ENCODE peak calls at places on chromosomes 5 and 9, in five cellular contexts. One of them, this sample, is unnamed. For H3K9me3, the result is how much of the 10 kb centered on the place peaks cover.

GRCh38 chr5:74198156-74198555 is 442.4 kb downstream of the ENC1 start:
- DNase-seq in sigmoid colon: no peak
- DNase-seq in stomach: no peak
- DNase-seq in A549: no peak
- DNase-seq in ovary: no peak
- DNase-seq in this sample: no peak

GRCh38 chr5:32777733-32778132 is 66.6 kb downstream of the NPR3 start:
- DNase-seq in sigmoid colon: no peak
- DNase-seq in stomach: no peak
- DNase-seq in A549: no peak
- DNase-seq in ovary: no peak
- DNase-seq in this sample: no peak

GRCh38 chr5:170333161-170333909 is 35.8 kb upstream of the LCP2 start:
- DNase-seq in sigmoid colon: no peak
- DNase-seq in stomach: peak
- DNase-seq in A549: no peak
- DNase-seq in ovary: no peak
- DNase-seq in this sample: peak

GRCh38 chr5:61450170-61450815 is 118.2 kb downstream of the ZSWIM6 start:
- DNase-seq in sigmoid colon: no peak
- DNase-seq in stomach: no peak
- DNase-seq in A549: peak
- DNase-seq in ovary: no peak
- DNase-seq in this sample: no peak

GRCh38 chr9:75053869-75054268 is 25.8 kb upstream of the CARNMT1 start:
- DNase-seq in sigmoid colon: no peak
- DNase-seq in stomach: no peak
- DNase-seq in A549: no peak
- DNase-seq in ovary: no peak
- DNase-seq in this sample: no peak

GRCh38 chr9:21994526-21994995 is at the start of gene CDKN2B-AS1:
- DNase-seq in sigmoid colon: no peak
- DNase-seq in stomach: peak
- DNase-seq in A549: no peak
- DNase-seq in ovary: peak
- DNase-seq in this sample: peak

GRCh38 chr5:96209829-96210228 is 223.2 kb downstream of the PCSK1 start:
- DNase-seq in sigmoid colon: no peak
- DNase-seq in stomach: no peak
- DNase-seq in A549: peak
- DNase-seq in ovary: no peak
- DNase-seq in this sample: no peak

GRCh38 chr5:116696356-116696755 is 121.7 kb upstream of the SEMA6A start:
- DNase-seq in sigmoid colon: no peak
- DNase-seq in stomach: no peak
- DNase-seq in A549: no peak
- DNase-seq in ovary: no peak
- DNase-seq in this sample: no peak

GRCh38 chr9:20848490-20848889 is 164.4 kb downstream of the FOCAD start:
- DNase-seq in sigmoid colon: no peak
- DNase-seq in stomach: no peak
- DNase-seq in A549: no peak
- DNase-seq in ovary: no peak
- DNase-seq in this sample: no peak

GRCh38 chr5:176628406-176629228 is 1.7 kb downstream of the SNCB start:
- DNase-seq in sigmoid colon: no peak
- DNase-seq in stomach: no peak
- DNase-seq in A549: no peak
- DNase-seq in ovary: no peak
- DNase-seq in this sample: no peak

GRCh38 chr5:67038817-67039603 is 157.6 kb downstream of the CD180 start:
- DNase-seq in sigmoid colon: no peak
- DNase-seq in stomach: no peak
- DNase-seq in A549: peak
- DNase-seq in ovary: no peak
- DNase-seq in this sample: no peak

GRCh38 chr9:124419832-124420489 is 4.7 kb upstream of the PSMB7 start:
- DNase-seq in sigmoid colon: no peak
- DNase-seq in stomach: no peak
- DNase-seq in A549: no peak
- DNase-seq in ovary: no peak
- DNase-seq in this sample: no peak

GRCh38 chr9:132006657-132007370 is 72.9 kb downstream of the MED27 start:
- DNase-seq in sigmoid colon: no peak
- DNase-seq in stomach: no peak
- DNase-seq in A549: no peak
- DNase-seq in ovary: no peak
- DNase-seq in this sample: no peak

GRCh38 chr9:132250324-132251262 is 88.7 kb downstream of the NTNG2 start:
- DNase-seq in sigmoid colon: no peak
- DNase-seq in stomach: no peak
- DNase-seq in A549: no peak
- DNase-seq in ovary: no peak
- DNase-seq in this sample: no peak

GRCh38 chr9:129467739-129468666 is 152.9 kb downstream of the C9orf50 start:
- DNase-seq in sigmoid colon: no peak
- DNase-seq in stomach: no peak
- DNase-seq in A549: no peak
- DNase-seq in ovary: no peak
- DNase-seq in this sample: no peak

GRCh38 chr5:6517494-6517893 is 68.8 kb downstream of the UBE2QL1 start:
- DNase-seq in sigmoid colon: no peak
- DNase-seq in stomach: no peak
- DNase-seq in A549: no peak
- DNase-seq in ovary: no peak
- DNase-seq in this sample: no peak

GRCh38 chr9:109052416-109052815 is 39.1 kb upstream of the CTNNAL1 start:
- DNase-seq in sigmoid colon: no peak
- DNase-seq in stomach: no peak
- DNase-seq in A549: no peak
- DNase-seq in ovary: no peak
- DNase-seq in this sample: no peak

GRCh38 chr9:86723351-86723750 is 224.0 kb downstream of the GAS1 start:
- DNase-seq in sigmoid colon: no peak
- DNase-seq in stomach: no peak
- DNase-seq in A549: no peak
- DNase-seq in ovary: no peak
- DNase-seq in this sample: no peak

GRCh38 chr5:63760965-63761364 is 201.3 kb downstream of the HTR1A start:
- DNase-seq in sigmoid colon: no peak
- DNase-seq in stomach: no peak
- DNase-seq in A549: no peak
- DNase-seq in ovary: no peak
- DNase-seq in this sample: no peak

GRCh38 chr5:119597728-119598298 is 31.5 kb upstream of the FAM170A start:
- DNase-seq in sigmoid colon: no peak
- DNase-seq in stomach: no peak
- DNase-seq in A549: no peak
- DNase-seq in ovary: no peak
- DNase-seq in this sample: no peak

GRCh38 chr9:130780865-130781504 is 54.1 kb upstream of the ABL1 start:
- DNase-seq in sigmoid colon: peak
- DNase-seq in stomach: no peak
- DNase-seq in A549: peak
- DNase-seq in ovary: peak
- DNase-seq in this sample: peak

GRCh38 chr5:2142456-2142954 is 259.8 kb upstream of the IRX4 start:
- DNase-seq in sigmoid colon: no peak
- DNase-seq in stomach: no peak
- DNase-seq in A549: no peak
- DNase-seq in ovary: no peak
- DNase-seq in this sample: no peak

GRCh38 chr9:137570566-137570965 is 8.2 kb downstream of the DPH7 start:
- DNase-seq in sigmoid colon: no peak
- DNase-seq in stomach: no peak
- DNase-seq in A549: no peak
- DNase-seq in ovary: no peak
- DNase-seq in this sample: no peak
- TF ChIP-seq POLR2A in sigmoid colon: no peak
- TF ChIP-seq POLR2A in stomach: no peak
- TF ChIP-seq POLR2A in A549: no peak
- TF ChIP-seq POLR2A in ovary: no peak
- TF ChIP-seq POLR2A in this sample: no peak

DNA sequence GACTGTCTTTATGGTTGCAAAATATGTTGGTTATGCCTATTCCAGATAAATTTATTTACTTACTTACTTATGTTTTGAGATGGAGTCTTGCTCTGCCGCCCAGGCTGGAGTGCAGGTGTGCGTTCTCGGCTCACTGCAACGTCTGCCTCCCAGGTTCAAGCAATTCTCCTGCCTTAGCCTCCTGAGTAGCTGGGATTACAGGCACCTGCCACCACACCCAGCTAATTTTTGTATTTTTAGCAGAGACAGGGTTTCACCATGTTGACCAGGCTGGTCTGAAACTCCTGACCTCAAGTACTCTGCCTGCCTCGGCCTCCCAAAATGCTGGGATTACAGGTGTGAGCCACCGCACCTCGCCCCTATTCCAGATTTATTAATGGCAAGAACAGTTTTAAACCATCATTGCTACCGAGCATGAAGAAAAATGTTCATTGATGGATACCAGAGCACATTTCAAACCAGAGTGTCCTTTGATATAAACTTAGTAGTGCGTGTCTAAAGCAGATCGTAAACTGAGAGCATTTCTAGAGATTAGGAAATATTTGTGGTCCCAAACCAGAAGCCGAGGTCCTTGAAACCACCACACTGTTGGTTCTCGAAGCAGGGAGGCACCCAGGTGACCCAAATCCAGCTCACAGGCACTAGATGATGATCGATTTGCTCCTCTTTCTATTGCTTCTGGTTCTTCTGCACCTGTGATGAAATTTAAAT is 85.2 kb downstream of the GRAMD2B start:
- DNase-seq in sigmoid colon: no peak
- DNase-seq in stomach: no peak
- DNase-seq in A549: no peak
- DNase-seq in ovary: no peak
- DNase-seq in this sample: no peak
- H3K27ac ChIP-seq in sigmoid colon: peak
- H3K27ac ChIP-seq in stomach: peak
- H3K27ac ChIP-seq in A549: no peak
- H3K27ac ChIP-seq in ovary: peak
- H3K27ac ChIP-seq in this sample: peak

DNA sequence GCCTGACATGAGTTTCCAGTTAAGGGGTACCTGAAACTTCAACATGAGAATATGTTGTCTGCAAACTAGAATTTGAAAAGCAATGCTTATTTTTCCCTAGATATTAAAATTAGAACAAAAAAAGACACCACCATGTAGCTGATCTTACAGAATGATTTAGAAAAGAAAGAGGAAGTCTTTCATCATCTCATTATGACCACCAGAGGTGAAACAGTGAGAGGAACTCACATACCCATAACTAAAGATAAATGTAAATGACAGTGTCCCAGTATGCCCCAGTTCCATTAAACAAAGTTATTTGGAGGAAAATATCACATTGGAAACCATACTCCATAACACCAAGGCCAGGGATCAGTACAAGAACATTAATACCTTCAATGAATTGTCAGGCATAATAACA is 6.9 kb downstream of the TAF7 start:
- DNase-seq in sigmoid colon: no peak
- DNase-seq in stomach: no peak
- DNase-seq in A549: no peak
- DNase-seq in ovary: no peak
- DNase-seq in this sample: no peak
- H3K9me3 ChIP-seq in sigmoid colon: half or more
- H3K9me3 ChIP-seq in stomach: half or more
- H3K9me3 ChIP-seq in A549: half or more
- H3K9me3 ChIP-seq in ovary: under half
- H3K9me3 ChIP-seq in this sample: half or more

DNA sequence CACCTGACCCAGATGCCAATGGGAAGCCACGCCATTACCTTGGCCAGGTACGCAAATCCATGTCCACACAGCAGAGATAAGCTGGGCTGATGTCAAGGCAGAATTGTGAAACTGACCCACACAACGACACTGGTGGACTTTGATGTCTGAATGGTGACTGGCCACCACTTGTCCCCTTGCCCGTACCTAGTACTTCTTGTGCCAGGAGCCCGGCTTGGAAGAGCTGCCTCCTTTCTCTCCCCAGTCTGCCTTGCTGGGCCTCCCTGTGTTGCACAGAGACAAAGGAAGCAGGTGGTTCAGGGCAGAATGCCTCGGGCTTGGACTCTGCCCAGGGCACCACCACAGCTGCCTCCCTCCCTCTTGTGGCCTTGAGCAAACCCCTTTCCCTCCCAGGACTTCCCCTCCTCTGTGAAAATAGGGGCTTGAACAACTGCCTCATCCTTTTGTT is 23.3 kb downstream of the PTGES2 start:
- DNase-seq in sigmoid colon: no peak
- DNase-seq in stomach: peak
- DNase-seq in A549: no peak
- DNase-seq in ovary: peak
- DNase-seq in this sample: peak
- TF ChIP-seq POLR2A in sigmoid colon: no peak
- TF ChIP-seq POLR2A in stomach: no peak
- TF ChIP-seq POLR2A in A549: no peak
- TF ChIP-seq POLR2A in ovary: no peak
- TF ChIP-seq POLR2A in this sample: peak

DNA sequence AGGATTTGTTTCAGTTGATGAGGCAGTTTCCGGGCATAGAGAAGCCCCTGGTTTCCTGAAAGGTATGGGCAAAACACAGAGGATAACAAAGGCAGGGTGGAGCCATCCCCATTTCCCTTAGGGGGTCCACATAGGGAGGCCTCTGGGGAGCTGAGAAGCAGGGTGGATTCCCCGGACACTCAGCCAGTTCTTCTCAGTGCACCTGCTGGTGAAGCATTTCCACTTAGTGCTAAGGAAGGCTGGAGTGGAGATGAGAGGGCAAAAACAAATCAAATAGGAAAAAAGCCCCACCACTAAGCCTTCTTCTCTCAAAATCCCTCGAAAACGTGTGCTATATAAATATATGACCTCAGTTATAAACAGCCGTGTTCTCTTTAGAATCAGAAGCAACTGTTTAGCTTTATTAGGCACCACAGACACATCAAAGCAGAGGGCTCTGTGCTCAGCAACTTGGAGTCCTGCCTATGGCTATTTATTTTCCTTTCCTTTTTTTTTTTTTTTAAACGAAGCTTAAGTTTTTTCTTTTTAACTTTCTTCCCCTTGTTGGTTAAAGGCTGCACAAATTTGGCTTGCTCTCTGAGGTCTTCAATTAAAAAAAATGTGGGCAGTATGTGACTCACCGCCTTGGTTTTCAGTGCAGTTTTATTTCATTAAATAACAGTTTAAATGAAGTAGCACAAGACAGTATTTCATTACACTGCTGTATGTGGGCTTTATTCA is 67.7 kb downstream of the PRDM6 start:
- DNase-seq in sigmoid colon: no peak
- DNase-seq in stomach: no peak
- DNase-seq in A549: no peak
- DNase-seq in ovary: peak
- DNase-seq in this sample: no peak
- H3K27ac ChIP-seq in sigmoid colon: peak
- H3K27ac ChIP-seq in stomach: peak
- H3K27ac ChIP-seq in A549: no peak
- H3K27ac ChIP-seq in ovary: no peak
- H3K27ac ChIP-seq in this sample: peak

DNA sequence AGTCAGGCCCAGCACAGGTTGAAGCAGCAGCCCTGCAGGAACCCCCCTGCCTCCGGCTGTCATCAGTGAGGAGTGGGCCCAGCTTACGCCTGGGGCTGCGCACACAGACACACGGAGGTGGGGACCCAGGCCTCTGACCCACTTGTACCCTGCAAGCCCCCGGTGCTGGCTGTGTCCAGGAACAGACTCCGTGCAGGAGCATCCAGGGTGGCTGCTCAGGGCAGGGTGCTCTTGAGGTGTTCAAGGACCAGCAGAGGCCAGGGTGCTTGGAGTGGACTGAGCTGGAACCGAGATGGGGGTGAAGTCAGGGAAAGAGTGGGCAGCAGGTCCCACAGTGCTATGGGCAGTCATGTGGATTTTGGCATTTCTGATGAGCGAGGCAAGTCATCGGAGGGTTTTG is 199.5 kb downstream of the CACNA1B start:
- DNase-seq in sigmoid colon: peak
- DNase-seq in stomach: peak
- DNase-seq in A549: no peak
- DNase-seq in ovary: no peak
- DNase-seq in this sample: no peak
- H3K9me3 ChIP-seq in sigmoid colon: under half
- H3K9me3 ChIP-seq in stomach: under half
- H3K9me3 ChIP-seq in A549: under half
- H3K9me3 ChIP-seq in ovary: under half
- H3K9me3 ChIP-seq in this sample: under half